ENCODE peak calls at places on chromosomes 6 and 20, in six cellular contexts. One of them, this sample, is unnamed.

GRCh38 chr6:11607381-11607780 is 69.8 kb downstream of the TMEM170B start:
- DNase-seq in RWPE1: no peak
- DNase-seq in effector CD4-positive, alpha-beta T cell: no peak
- DNase-seq in COR-L47: no peak
- DNase-seq in adipocyte: no peak
- DNase-seq in activated T-helper 1 cell treated with anti-CD3 and anti-CD28 coated beads, Interleukin-12 subunit alpha, Interleukin-12 subunit beta, Interleukin-2, Interleukin-4 antibody, amounts not matched to agents 30 ng/mL and 10 ng/mL and 1 ng/mL, durations not matched to agents 14 hours and 24 hours and 36 hours: no peak
- DNase-seq in this sample: no peak

GRCh38 chr6:136429681-136430080 is 120.5 kb downstream of the MAP7 start:
- DNase-seq in RWPE1: no peak
- DNase-seq in effector CD4-positive, alpha-beta T cell: no peak
- DNase-seq in COR-L47: no peak
- DNase-seq in adipocyte: no peak
- DNase-seq in activated T-helper 1 cell treated with anti-CD3 and anti-CD28 coated beads, Interleukin-12 subunit alpha, Interleukin-12 subunit beta, Interleukin-2, Interleukin-4 antibody, amounts not matched to agents 30 ng/mL and 10 ng/mL and 1 ng/mL, durations not matched to agents 14 hours and 24 hours and 36 hours: no peak
- DNase-seq in this sample: no peak

GRCh38 chr20:53847843-53848185 is 222.6 kb downstream of the BCAS1 start:
- DNase-seq in RWPE1: no peak
- DNase-seq in effector CD4-positive, alpha-beta T cell: no peak
- DNase-seq in COR-L47: no peak
- DNase-seq in adipocyte: no peak
- DNase-seq in activated T-helper 1 cell treated with anti-CD3 and anti-CD28 coated beads, Interleukin-12 subunit alpha, Interleukin-12 subunit beta, Interleukin-2, Interleukin-4 antibody, amounts not matched to agents 30 ng/mL and 10 ng/mL and 1 ng/mL, durations not matched to agents 14 hours and 24 hours and 36 hours: no peak
- DNase-seq in this sample: no peak

GRCh38 chr20:48687097-48687800 is 140.6 kb downstream of the PREX1 start:
- DNase-seq in RWPE1: no peak
- DNase-seq in effector CD4-positive, alpha-beta T cell: no peak
- DNase-seq in COR-L47: no peak
- DNase-seq in adipocyte: no peak
- DNase-seq in activated T-helper 1 cell treated with anti-CD3 and anti-CD28 coated beads, Interleukin-12 subunit alpha, Interleukin-12 subunit beta, Interleukin-2, Interleukin-4 antibody, amounts not matched to agents 30 ng/mL and 10 ng/mL and 1 ng/mL, durations not matched to agents 14 hours and 24 hours and 36 hours: no peak
- DNase-seq in this sample: no peak

GRCh38 chr6:105873256-105873704 is 212.9 kb upstream of the PRDM1 start:
- DNase-seq in RWPE1: no peak
- DNase-seq in effector CD4-positive, alpha-beta T cell: no peak
- DNase-seq in COR-L47: no peak
- DNase-seq in adipocyte: peak
- DNase-seq in activated T-helper 1 cell treated with anti-CD3 and anti-CD28 coated beads, Interleukin-12 subunit alpha, Interleukin-12 subunit beta, Interleukin-2, Interleukin-4 antibody, amounts not matched to agents 30 ng/mL and 10 ng/mL and 1 ng/mL, durations not matched to agents 14 hours and 24 hours and 36 hours: no peak
- DNase-seq in this sample: no peak

GRCh38 chr20:35011589-35012226 is 56.0 kb downstream of the MYH7B start:
- DNase-seq in RWPE1: no peak
- DNase-seq in effector CD4-positive, alpha-beta T cell: no peak
- DNase-seq in COR-L47: no peak
- DNase-seq in adipocyte: no peak
- DNase-seq in activated T-helper 1 cell treated with anti-CD3 and anti-CD28 coated beads, Interleukin-12 subunit alpha, Interleukin-12 subunit beta, Interleukin-2, Interleukin-4 antibody, amounts not matched to agents 30 ng/mL and 10 ng/mL and 1 ng/mL, durations not matched to agents 14 hours and 24 hours and 36 hours: no peak
- DNase-seq in this sample: no peak

GRCh38 chr6:38671885-38672467 is 31.0 kb downstream of the GLO1 start:
- DNase-seq in RWPE1: peak
- DNase-seq in effector CD4-positive, alpha-beta T cell: peak
- DNase-seq in COR-L47: peak
- DNase-seq in adipocyte: peak
- DNase-seq in activated T-helper 1 cell treated with anti-CD3 and anti-CD28 coated beads, Interleukin-12 subunit alpha, Interleukin-12 subunit beta, Interleukin-2, Interleukin-4 antibody, amounts not matched to agents 30 ng/mL and 10 ng/mL and 1 ng/mL, durations not matched to agents 14 hours and 24 hours and 36 hours: peak
- DNase-seq in this sample: peak

GRCh38 chr6:116265081-116265829 is 11.4 kb upstream of the TSPYL4 start:
- DNase-seq in RWPE1: no peak
- DNase-seq in effector CD4-positive, alpha-beta T cell: no peak
- DNase-seq in COR-L47: peak
- DNase-seq in adipocyte: no peak
- DNase-seq in activated T-helper 1 cell treated with anti-CD3 and anti-CD28 coated beads, Interleukin-12 subunit alpha, Interleukin-12 subunit beta, Interleukin-2, Interleukin-4 antibody, amounts not matched to agents 30 ng/mL and 10 ng/mL and 1 ng/mL, durations not matched to agents 14 hours and 24 hours and 36 hours: no peak
- DNase-seq in this sample: no peak

GRCh38 chr6:88922775-88923548 is 40.5 kb downstream of the RNGTT start:
- DNase-seq in RWPE1: no peak
- DNase-seq in effector CD4-positive, alpha-beta T cell: no peak
- DNase-seq in COR-L47: no peak
- DNase-seq in adipocyte: peak
- DNase-seq in activated T-helper 1 cell treated with anti-CD3 and anti-CD28 coated beads, Interleukin-12 subunit alpha, Interleukin-12 subunit beta, Interleukin-2, Interleukin-4 antibody, amounts not matched to agents 30 ng/mL and 10 ng/mL and 1 ng/mL, durations not matched to agents 14 hours and 24 hours and 36 hours: no peak
- DNase-seq in this sample: no peak

GRCh38 chr6:156449128-156449527 is 328.1 kb upstream of the ARID1B start:
- DNase-seq in RWPE1: peak
- DNase-seq in effector CD4-positive, alpha-beta T cell: no peak
- DNase-seq in COR-L47: no peak
- DNase-seq in adipocyte: no peak
- DNase-seq in activated T-helper 1 cell treated with anti-CD3 and anti-CD28 coated beads, Interleukin-12 subunit alpha, Interleukin-12 subunit beta, Interleukin-2, Interleukin-4 antibody, amounts not matched to agents 30 ng/mL and 10 ng/mL and 1 ng/mL, durations not matched to agents 14 hours and 24 hours and 36 hours: no peak
- DNase-seq in this sample: no peak

This sample was measured in left kidney.